ENCODE peak calls at places on chromosome 14, in eight cellular contexts. A is esophagus muscularis mucosa; I is fibroblast of lung; E is right cardiac atrium; K is CD4-positive, alpha-beta memory T cell; Z is CD8-positive, alpha-beta memory T cell; Q is astrocyte of the spinal cord; J is A673. Y is an unnamed sample.

GRCh38 chr14:32006267-32007110 is 70.6 kb upstream of the ARHGAP5 start:
- DNase-seq in A (peak), I (no peak), E (no peak), K (no peak), Z (no peak), Q (no peak), J (no peak), Y (no peak)

GRCh38 chr14:53670701-53671100 is 285.9 kb downstream of the BMP4 start:
- DNase-seq in A (no peak), I (peak), E (no peak), K (no peak), Z (no peak), Q (peak), J (no peak), Y (no peak)

GRCh38 chr14:76761198-76761848 is at the start of gene VASH1:
- DNase-seq in A (peak), I (peak), E (peak), K (peak), Z (peak), Q (peak), J (peak), Y (peak)

GRCh38 chr14:72892103-72892878 is 1.6 kb downstream of the DPF3 start:
- DNase-seq in A (no peak), I (peak), E (peak), K (peak), Z (peak), Q (peak), J (peak), Y (no peak)

GRCh38 chr14:73472182-73473114 is 14.1 kb upstream of the NUMB start:
- DNase-seq in A (no peak), I (peak), E (no peak), K (peak), Z (no peak), Q (peak), J (peak), Y (no peak)

GRCh38 chr14:49893309-49894213 is 679 bp downstream of the ARF6 start:
- DNase-seq in A (no peak), I (peak), E (peak), K (peak), Z (peak), Q (no peak), J (no peak), Y (peak)

GRCh38 chr14:50943261-50943942 is 881 bp downstream of the PYGL start:
- DNase-seq in A (no peak), I (peak), E (peak), K (no peak), Z (no peak), Q (no peak), J (no peak), Y (peak)

GRCh38 chr14:73795974-73796373 is 55.7 kb upstream of the PTGR2 start:
- DNase-seq in A (no peak), I (peak), E (no peak), K (no peak), Z (no peak), Q (peak), J (no peak), Y (peak)

GRCh38 chr14:80956105-80956504 is 684 bp downstream of the TSHR start:
- DNase-seq in A (no peak), I (no peak), E (no peak), K (no peak), Z (no peak), Q (no peak), J (no peak), Y (no peak)

GRCh38 chr14:62101650-62102355 is 339.6 kb downstream of the SNAPC1 start:
- DNase-seq in A (no peak), I (no peak), E (no peak), K (no peak), Z (no peak), Q (no peak), J (no peak), Y (no peak)

GRCh38 chr14:89435527-89436273 is 18.7 kb upstream of the FOXN3 start:
- DNase-seq in A (no peak), I (no peak), E (no peak), K (no peak), Z (no peak), Q (peak), J (no peak), Y (peak)

GRCh38 chr14:104522926-104523545 is 56.5 kb upstream of the C14orf180 start:
- DNase-seq in A (no peak), I (no peak), E (no peak), K (no peak), Z (no peak), Q (no peak), J (no peak), Y (no peak)

GRCh38 chr14:50844397-50844796 is 13.4 kb upstream of the NIN start:
- DNase-seq in A (no peak), I (no peak), E (no peak), K (no peak), Z (no peak), Q (no peak), J (no peak), Y (no peak)

GRCh38 chr14:53462931-53463778 is 310.0 kb upstream of the DDHD1 start:
- DNase-seq in A (no peak), I (no peak), E (no peak), K (no peak), Z (no peak), Q (no peak), J (no peak), Y (no peak)

GRCh38 chr14:82075566-82075965 is 541.9 kb upstream of the SEL1L start:
- DNase-seq in A (no peak), I (no peak), E (peak), K (no peak), Z (no peak), Q (no peak), J (peak), Y (no peak)

GRCh38 chr14:81423504-81423903 is 23.4 kb upstream of the STON2 start:
- DNase-seq in A (no peak), I (no peak), E (peak), K (no peak), Z (no peak), Q (no peak), J (no peak), Y (no peak)

GRCh38 chr14:24165785-24166184 is 4.7 kb downstream of the IRF9 start:
- DNase-seq in A (no peak), I (no peak), E (no peak), K (no peak), Z (no peak), Q (no peak), J (no peak), Y (no peak)

GRCh38 chr14:23057757-23058653 is 685 bp upstream of the CDH24 start:
- DNase-seq in A (peak), I (peak), E (peak), K (peak), Z (peak), Q (peak), J (peak), Y (peak)

GRCh38 chr14:51776102-51776894 is 84.1 kb upstream of the GNG2 start:
- DNase-seq in A (no peak), I (peak), E (peak), K (peak), Z (no peak), Q (peak), J (peak), Y (peak)

GRCh38 chr14:60736494-60736893 is 1.9 kb downstream of the MNAT1 start:
- DNase-seq in A (no peak), I (peak), E (no peak), K (no peak), Z (no peak), Q (peak), J (peak), Y (no peak)

GRCh38 chr14:68365228-68365627 is 427.6 kb downstream of the ZFP36L1 start:
- DNase-seq in A (no peak), I (peak), E (no peak), K (no peak), Z (no peak), Q (peak), J (no peak), Y (no peak)

GRCh38 chr14:53391631-53392030 is 238.5 kb upstream of the DDHD1 start:
- DNase-seq in A (no peak), I (peak), E (no peak), K (no peak), Z (no peak), Q (peak), J (peak), Y (no peak)

GRCh38 chr14:61659582-61659981 is 35.7 kb upstream of the HIF1A start:
- DNase-seq in A (no peak), I (peak), E (no peak), K (no peak), Z (no peak), Q (no peak), J (no peak), Y (no peak)

GRCh38 chr14:31843361-31844091 is 233.6 kb upstream of the ARHGAP5 start:
- DNase-seq in A (no peak), I (no peak), E (no peak), K (no peak), Z (no peak), Q (peak), J (no peak), Y (no peak)

GRCh38 chr14:68195126-68195525 is 375.5 kb downstream of the RAD51B start:
- DNase-seq in A (no peak), I (no peak), E (no peak), K (no peak), Z (no peak), Q (no peak), J (no peak), Y (no peak)

GRCh38 chr14:65373011-65373670 is 39.4 kb upstream of the FUT8 start:
- DNase-seq in A (no peak), I (no peak), E (no peak), K (no peak), Z (no peak), Q (no peak), J (no peak), Y (no peak)

GRCh38 chr14:65382586-65382985 is 29.9 kb upstream of the FUT8 start:
- DNase-seq in A (no peak), I (no peak), E (no peak), K (no peak), Z (no peak), Q (no peak), J (no peak), Y (no peak)

GRCh38 chr14:65373671-65374039 is 38.9 kb upstream of the FUT8 start:
- DNase-seq in A (no peak), I (peak), E (no peak), K (no peak), Z (no peak), Q (no peak), J (no peak), Y (no peak)

GRCh38 chr14:65371784-65372183 is 40.7 kb upstream of the FUT8 start:
- DNase-seq in A (no peak), I (no peak), E (no peak), K (no peak), Z (no peak), Q (no peak), J (no peak), Y (no peak)

DNA sequence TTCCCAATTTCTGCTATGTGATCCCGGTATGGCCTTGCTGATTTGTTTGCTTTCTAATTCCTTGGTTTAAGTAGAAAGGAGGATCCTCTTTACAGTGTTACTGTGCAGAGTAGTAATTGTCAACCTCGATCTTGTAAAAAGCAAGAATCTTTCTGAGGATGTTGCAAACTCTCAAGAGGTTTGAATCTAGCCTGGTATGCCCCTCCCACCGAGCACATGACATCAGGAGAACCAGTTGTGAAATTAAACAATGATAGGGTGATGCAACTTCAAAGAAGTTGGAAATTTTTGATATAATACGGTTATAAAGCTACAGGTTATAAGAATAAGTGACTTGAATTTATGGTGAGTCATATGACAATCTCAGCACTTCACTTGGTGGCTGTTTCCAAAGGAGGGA is 35.0 kb upstream of the FUT8 start:
- DNase-seq in A (no peak), I (peak), E (no peak), K (no peak), Z (no peak), Q (no peak), J (peak), Y (no peak)
- H3K4me3 ChIP-seq in A (no peak), I (no peak), E (no peak), K (no peak), Z (no peak), Q (no peak), J (no peak), Y (no peak)

DNA sequence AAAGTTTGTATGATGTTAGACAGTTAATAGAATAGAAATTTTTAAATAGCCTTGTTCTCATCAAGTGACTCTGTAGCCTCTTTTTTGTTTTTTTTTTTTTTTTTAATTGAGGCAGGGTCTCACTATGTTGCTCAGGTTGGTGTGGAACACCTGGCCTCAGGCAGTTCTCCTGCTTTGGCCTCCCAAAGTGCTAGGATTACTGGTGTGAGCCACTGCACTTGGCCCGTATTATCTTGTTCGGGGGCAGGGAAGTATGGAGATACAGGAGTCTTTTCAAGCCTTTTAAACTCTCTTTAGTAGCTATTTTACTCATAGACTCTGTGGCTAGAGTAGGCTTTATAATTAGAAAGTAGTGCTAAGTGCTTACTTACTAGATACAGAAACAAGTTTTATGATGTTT is 31.1 kb downstream of the FBXO34 start:
- DNase-seq in A (no peak), I (no peak), E (no peak), K (no peak), Z (no peak), Q (no peak), J (no peak), Y (no peak)
- H3K4me3 ChIP-seq in A (no peak), I (no peak), E (no peak), K (no peak), Z (no peak), Q (no peak), J (no peak), Y (no peak)

GRCh38 chr14:70808023-70808401 is 1.3 kb downstream of the MAP3K9 start:
- DNase-seq in A (no peak), I (no peak), E (no peak), K (peak), Z (peak), Q (no peak), J (peak), Y (no peak)
- H3K4me3 ChIP-seq in A (peak), I (no peak), E (peak), K (peak), Z (peak), Q (peak), J (peak), Y (peak)

GRCh38 chr14:74954232-74954946 is 1.0 kb downstream of the PGF start:
- DNase-seq in A (no peak), I (no peak), E (peak), K (no peak), Z (no peak), Q (no peak), J (peak), Y (no peak)

GRCh38 chr14:74952195-74952665 is 3.2 kb downstream of the PGF start:
- DNase-seq in A (no peak), I (no peak), E (no peak), K (no peak), Z (no peak), Q (no peak), J (no peak), Y (no peak)

GRCh38 chr14:74952697-74953484 is 2.5 kb downstream of the PGF start:
- DNase-seq in A (no peak), I (peak), E (no peak), K (no peak), Z (no peak), Q (no peak), J (no peak), Y (no peak)

GRCh38 chr14:74954947-74955228 is 509 bp downstream of the PGF start:
- DNase-seq in A (no peak), I (no peak), E (no peak), K (no peak), Z (no peak), Q (no peak), J (no peak), Y (no peak)

DNA sequence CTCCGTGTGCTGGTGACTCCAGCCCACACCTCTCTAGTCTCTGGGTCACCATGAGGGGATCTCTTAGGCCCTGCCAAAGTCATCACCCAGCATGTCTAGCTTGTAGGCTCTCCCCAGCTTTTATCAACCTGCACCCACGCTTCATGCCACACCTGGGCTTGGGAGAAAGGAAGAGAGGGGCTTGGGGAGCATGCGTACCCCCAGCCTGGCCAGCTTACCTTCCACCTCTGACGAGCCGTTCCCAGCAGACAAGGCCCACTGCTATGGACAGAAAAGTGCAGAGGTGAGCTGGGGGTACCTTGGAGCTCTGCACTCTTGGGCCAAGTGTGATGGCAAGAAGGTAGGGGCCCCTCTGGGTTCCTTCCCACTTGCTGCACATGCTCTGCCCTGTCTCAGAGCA is 1.7 kb downstream of the PGF start:
- DNase-seq in A (no peak), I (no peak), E (no peak), K (no peak), Z (no peak), Q (no peak), J (no peak), Y (no peak)
- H3K4me3 ChIP-seq in A (peak), I (no peak), E (no peak), K (no peak), Z (no peak), Q (peak), J (peak), Y (peak)

GRCh38 chr14:105904379-105904778 is 378.0 kb downstream of the TMEM121 start:
- DNase-seq in A (no peak), I (no peak), E (no peak), K (no peak), Z (no peak), Q (no peak), J (no peak), Y (no peak)
- H3K4me3 ChIP-seq in A (no peak), I (no peak), E (no peak), K (no peak), Z (no peak), Q (no peak), J (no peak), Y (no peak)

GRCh38 chr14:79467837-79468236 is 743.5 kb downstream of the DIO2 start:
- DNase-seq in A (no peak), I (peak), E (no peak), K (no peak), Z (no peak), Q (no peak), J (no peak), Y (no peak)

GRCh38 chr14:79468491-79468890 is 742.8 kb downstream of the DIO2 start:
- DNase-seq in A (no peak), I (no peak), E (no peak), K (no peak), Z (no peak), Q (no peak), J (no peak), Y (no peak)

GRCh38 chr14:79476552-79476951 is 734.8 kb downstream of the DIO2 start:
- DNase-seq in A (no peak), I (no peak), E (no peak), K (no peak), Z (no peak), Q (no peak), J (no peak), Y (no peak)

GRCh38 chr14:79476133-79476532 is 735.2 kb downstream of the DIO2 start:
- DNase-seq in A (no peak), I (no peak), E (no peak), K (no peak), Z (no peak), Q (no peak), J (no peak), Y (no peak)

GRCh38 chr14:79473676-79474075 is 737.6 kb downstream of the DIO2 start:
- DNase-seq in A (no peak), I (no peak), E (no peak), K (no peak), Z (no peak), Q (no peak), J (no peak), Y (no peak)
- H3K4me3 ChIP-seq in A (no peak), I (no peak), E (no peak), K (no peak), Z (no peak), Q (no peak), J (no peak), Y (no peak)

DNA sequence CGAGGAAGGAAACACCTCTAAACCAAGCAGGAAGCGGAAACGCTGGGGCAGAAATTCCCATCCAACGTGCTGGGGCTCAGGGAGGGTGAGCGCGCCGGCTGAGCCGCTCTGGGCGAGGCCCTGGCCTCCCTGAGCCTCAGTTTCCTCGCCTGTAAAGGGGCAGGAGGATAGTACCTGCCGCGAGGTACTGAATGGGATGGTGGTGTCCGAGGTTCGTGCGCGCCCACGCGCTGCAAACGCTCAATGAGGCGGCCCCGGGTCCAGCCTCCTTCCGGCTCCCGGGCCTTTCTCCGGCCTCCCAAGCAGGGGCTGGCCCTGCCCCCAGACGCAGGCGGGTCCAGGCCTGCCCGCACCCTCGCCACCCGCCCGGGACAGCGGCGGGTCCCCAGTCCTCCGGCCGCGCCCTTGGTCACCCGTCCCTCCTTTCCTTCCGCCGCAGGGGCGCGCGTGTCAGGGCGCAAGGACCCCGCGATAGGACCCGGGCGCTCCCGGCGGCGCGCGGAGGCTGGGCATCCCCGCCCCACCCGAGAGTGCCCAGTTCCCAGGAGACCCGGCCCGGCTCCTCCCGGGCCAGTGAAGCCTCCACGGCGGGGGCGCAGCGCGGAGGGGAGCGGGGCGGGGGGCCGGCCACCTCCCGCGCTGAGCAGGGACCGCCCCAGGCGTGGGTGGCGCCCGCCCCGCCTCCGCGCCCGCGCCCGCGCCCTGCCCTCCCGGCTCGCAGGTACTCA is 533 bp downstream of the BEGAIN start:
- DNase-seq in A (no peak), I (no peak), E (peak), K (no peak), Z (peak), Q (no peak), J (peak), Y (peak)
- H3K4me3 ChIP-seq in A (peak), I (peak), E (peak), K (no peak), Z (peak), Q (peak), J (peak), Y (no peak)

GRCh38 chr14:21383848-21384493 is at the start of gene SUPT16H:
- DNase-seq in A (peak), I (peak), E (peak), K (peak), Z (peak), Q (peak), J (peak), Y (peak)
- H3K4me3 ChIP-seq in A (peak), I (peak), E (peak), K (peak), Z (peak), Q (peak), J (peak), Y (peak)

GRCh38 chr14:103056322-103057027 is 874 bp downstream of the CDC42BPB start:
- DNase-seq in A (no peak), I (peak), E (peak), K (no peak), Z (no peak), Q (peak), J (peak), Y (peak)

GRCh38 chr14:103058209-103059055 is 1.1 kb upstream of the CDC42BPB start:
- DNase-seq in A (no peak), I (peak), E (peak), K (no peak), Z (no peak), Q (peak), J (no peak), Y (peak)

GRCh38 chr14:103057028-103057371 is 349 bp downstream of the CDC42BPB start:
- DNase-seq in A (no peak), I (peak), E (peak), K (no peak), Z (no peak), Q (peak), J (peak), Y (peak)

GRCh38 chr14:103057372-103058208 is at the start of gene CDC42BPB:
- DNase-seq in A (peak), I (peak), E (peak), K (peak), Z (no peak), Q (peak), J (peak), Y (peak)

GRCh38 chr14:103055693-103056092 is 1.7 kb downstream of the CDC42BPB start:
- DNase-seq in A (no peak), I (no peak), E (no peak), K (no peak), Z (no peak), Q (no peak), J (no peak), Y (no peak)
- H3K4me3 ChIP-seq in A (peak), I (peak), E (peak), K (no peak), Z (peak), Q (peak), J (peak), Y (peak)

Y was measured in sigmoid colon.